ENCODE peak calls at places on chromosome 20, in nine cellular contexts. J is stimulated activated CD4-positive, alpha-beta T cell treated with anti-CD3 and anti-CD28 coated beads, Interleukin-2, amount 100 ng/mL, for 48 hours; I is HepG2; O is fibroblast of pulmonary artery; V is smooth muscle cell of the brain vasculature; W is HCT116; K is GM04504; D is Caco-2; H is activated CD4-positive, alpha-beta T cell treated with anti-CD3 and anti-CD28 coated beads for 24 hours. G is an unnamed sample.

GRCh38 chr20:31833130-31833930 is 12.1 kb downstream of the FOXS1 start:
- DNase-seq in W (peak), D (peak), K (no peak), O (peak), V (no peak), I (peak), H (peak), J (peak), G (no peak)

GRCh38 chr20:48892049-48892470 is 29.5 kb upstream of the ARFGEF2 start:
- DNase-seq in D (no peak), K (no peak), J (no peak), V (no peak), O (no peak), W (no peak), I (no peak), H (no peak), G (no peak)

GRCh38 chr20:61706562-61706961 is 359.1 kb downstream of the TAF4 start:
- DNase-seq in O (no peak), W (no peak), J (no peak), H (no peak), D (no peak), K (no peak), I (no peak), V (no peak), G (no peak)

GRCh38 chr20:16574656-16575355 is 1.6 kb upstream of the KIF16B start:
- DNase-seq in J (peak), H (peak), K (peak), V (peak), D (peak), W (peak), I (peak), O (peak), G (peak)

GRCh38 chr20:53149184-53149651 is 177.1 kb downstream of the TSHZ2 start:
- DNase-seq in W (no peak), O (no peak), H (no peak), I (no peak), K (no peak), D (no peak), J (no peak), V (no peak), G (no peak)

GRCh38 chr20:36775196-36775595 is 1.6 kb upstream of the DSN1 start:
- DNase-seq in D (no peak), H (no peak), I (no peak), V (no peak), O (no peak), W (no peak), K (no peak), J (no peak), G (no peak)

GRCh38 chr20:24160563-24161355 is 172.2 kb upstream of the GGTLC1 start:
- DNase-seq in I (peak), O (peak), W (no peak), H (no peak), K (peak), J (peak), D (peak), V (peak), G (peak)

GRCh38 chr20:1946762-1947534 is 46.9 kb downstream of the PDYN start:
- DNase-seq in O (peak), H (no peak), D (peak), W (no peak), V (no peak), J (no peak), I (peak), K (no peak), G (peak)

GRCh38 chr20:13458860-13459451 is 179.8 kb downstream of the TASP1 start:
- DNase-seq in W (peak), K (no peak), O (peak), I (peak), H (no peak), D (peak), V (peak), J (no peak), G (peak)

GRCh38 chr20:33139467-33139866 is 28.5 kb upstream of the BPIFA2 start:
- DNase-seq in J (no peak), H (no peak), D (no peak), O (no peak), K (no peak), V (no peak), I (no peak), W (no peak), G (no peak)

GRCh38 chr20:34065260-34065659 is 46.8 kb downstream of the EIF2S2 start:
- DNase-seq in V (no peak), O (peak), W (no peak), H (no peak), K (peak), I (no peak), D (no peak), J (no peak), G (no peak)

GRCh38 chr20:41655966-41656685 is 37.9 kb upstream of the CHD6 start:
- DNase-seq in W (no peak), I (no peak), O (no peak), V (no peak), H (no peak), K (no peak), D (no peak), J (no peak), G (no peak)

GRCh38 chr20:49964964-49965780 is 17.6 kb upstream of the SNAI1 start:
- DNase-seq in H (no peak), W (peak), O (peak), K (no peak), I (peak), J (peak), V (no peak), D (peak), G (no peak)

GRCh38 chr20:33561981-33562601 is 72.2 kb downstream of the CBFA2T2 start:
- DNase-seq in W (peak), V (peak), D (peak), O (peak), K (peak), H (no peak), I (peak), J (no peak), G (peak)

GRCh38 chr20:48841861-48842529 is 14.2 kb upstream of the PREX1 start:
- DNase-seq in W (no peak), V (no peak), H (no peak), O (peak), I (no peak), K (peak), D (no peak), J (no peak), G (peak)

GRCh38 chr20:23147964-23148720 is 62.0 kb upstream of the CD93 start:
- DNase-seq in K (peak), H (peak), O (peak), D (no peak), V (no peak), W (peak), I (peak), J (peak), G (peak)

G was measured in stromal cell of bone marrow.